ENCODE peak calls at places on chromosomes 12 and 14, in seven cellular contexts. S is progenitor cell of endocrine pancreas; D is stimulated activated CD4-positive, alpha-beta T cell treated with anti-CD3 and anti-CD28 coated beads, Interleukin-4, amount 100 ng/mL, for 4 hours; X is ascending aorta; C is EL; L is fibroblast of pulmonary artery; O is stimulated activated naive CD8-positive, alpha-beta T cell treated with anti-CD3 and anti-CD28 coated beads, Interleukin-15, Interleukin-2, amounts not matched to agents 100 U/mL and 50 U/mL, for 24 hours. N is an unnamed sample.

GRCh38 chr12:102702447-102703114 is 214.5 kb downstream of the PAH start:
- DNase-seq in S (no peak), D (no peak), L (peak), O (peak), X (no peak), C (peak), N (no peak)

GRCh38 chr12:94112116-94112515 is 36.3 kb upstream of the PLXNC1 start:
- DNase-seq in O (no peak), C (no peak), S (no peak), X (no peak), D (no peak), L (no peak), N (no peak)

GRCh38 chr12:92396647-92397258 is 251.1 kb upstream of the BTG1 start:
- DNase-seq in S (no peak), L (peak), D (no peak), O (no peak), C (peak), X (no peak), N (no peak)

GRCh38 chr14:106586098-106586704 is 1059.8 kb downstream of the TMEM121 start:
- DNase-seq in L (no peak), C (no peak), S (no peak), X (no peak), D (peak), O (peak), N (peak)

GRCh38 chr12:121918679-121919038 is 267 bp downstream of the CFAP251 start:
- DNase-seq in X (no peak), S (no peak), D (no peak), L (no peak), C (no peak), O (peak), N (no peak)

GRCh38 chr12:52331039-52331438 is 9.8 kb upstream of the KRT83 start:
- DNase-seq in L (no peak), O (no peak), X (no peak), D (no peak), C (no peak), S (no peak), N (no peak)

GRCh38 chr12:104877107-104877705 is 80.9 kb downstream of the SLC41A2 start:
- DNase-seq in L (peak), X (no peak), O (peak), D (no peak), S (no peak), C (peak), N (no peak)

GRCh38 chr12:89267404-89267803 is 84.9 kb downstream of the DUSP6 start:
- DNase-seq in D (no peak), O (no peak), L (no peak), S (no peak), C (no peak), X (no peak), N (no peak)

GRCh38 chr14:92040431-92041040 is 677 bp upstream of the TRIP11 start:
- DNase-seq in X (no peak), D (no peak), L (peak), S (no peak), C (peak), O (peak), N (no peak)

GRCh38 chr12:19323768-19324167 is 115.5 kb upstream of the AEBP2 start:
- DNase-seq in S (no peak), O (no peak), D (no peak), C (no peak), L (no peak), X (no peak), N (no peak)

GRCh38 chr12:50986961-50987737 is 34.8 kb downstream of the HIGD1C start:
- DNase-seq in D (no peak), X (peak), S (peak), O (no peak), C (peak), L (peak), N (no peak)

GRCh38 chr12:121033625-121034349 is 5.3 kb downstream of the OASL start:
- DNase-seq in S (no peak), D (peak), X (no peak), C (peak), O (peak), L (no peak), N (no peak)

GRCh38 chr12:8590842-8591545 is 21.7 kb downstream of the AICDA start:
- DNase-seq in C (no peak), X (no peak), O (peak), D (no peak), L (peak), S (no peak), N (no peak)

GRCh38 chr12:42199007-42199406 is 39.0 kb downstream of the YAF2 start:
- DNase-seq in X (no peak), L (no peak), S (no peak), D (no peak), C (no peak), O (no peak), N (no peak)

GRCh38 chr12:52698634-52699340 is 4.5 kb downstream of the KRT77 start:
- DNase-seq in X (no peak), D (no peak), L (no peak), O (no peak), C (no peak), S (no peak), N (no peak)

GRCh38 chr12:121096199-121096798 is 36.4 kb upstream of the P2RX7 start:
- DNase-seq in S (no peak), C (no peak), X (no peak), L (no peak), O (no peak), D (no peak), N (no peak)

GRCh38 chr12:103583008-103583407 is 4.1 kb upstream of the STAB2 start:
- DNase-seq in L (no peak), X (no peak), S (no peak), D (no peak), O (no peak), C (no peak), N (no peak)

GRCh38 chr12:7608184-7608911 is 57.4 kb downstream of the APOBEC1 start:
- DNase-seq in O (no peak), S (no peak), C (no peak), X (no peak), L (no peak), D (no peak), N (no peak)

GRCh38 chr14:23356662-23357061 is 4.0 kb upstream of the SLC22A17 start:
- DNase-seq in C (no peak), L (no peak), X (peak), O (no peak), S (no peak), D (no peak), N (no peak)

GRCh38 chr12:8996682-8997405 is 7.5 kb downstream of the KLRG1 start:
- DNase-seq in S (no peak), X (no peak), D (no peak), O (no peak), L (peak), C (peak), N (no peak)

GRCh38 chr14:23984891-23985607 is 3.7 kb upstream of the DHRS4L2 start:
- DNase-seq in O (no peak), D (no peak), C (peak), L (peak), X (no peak), S (no peak), N (no peak)

GRCh38 chr12:51752490-51752889 is 96.0 kb downstream of the FIGNL2 start:
- DNase-seq in C (peak), D (no peak), S (no peak), L (peak), X (peak), O (no peak), N (no peak)

GRCh38 chr12:102119674-102120563 is at the start of the genes NUP37 and PARPBP:
- DNase-seq in L (peak), X (peak), D (peak), O (peak), S (peak), C (peak), N (peak)

GRCh38 chr12:43786899-43787693 is 19.0 kb downstream of the TWF1 start:
- DNase-seq in L (no peak), C (no peak), O (no peak), S (no peak), D (no peak), X (no peak), N (no peak)

GRCh38 chr12:80044694-80045046 is 54.7 kb upstream of the OTOGL start:
- DNase-seq in O (no peak), L (peak), C (peak), S (no peak), X (no peak), D (no peak), N (no peak)

GRCh38 chr12:31118831-31119530 is 45.3 kb downstream of the DDX11 start:
- DNase-seq in D (no peak), O (peak), L (no peak), C (peak), S (peak), X (no peak), N (peak)

GRCh38 chr12:5984873-5985272 is 39.8 kb upstream of the ANO2 start:
- DNase-seq in C (no peak), O (no peak), L (no peak), S (no peak), D (no peak), X (no peak), N (no peak)

GRCh38 chr14:88346048-88346639 is 23.1 kb upstream of the KCNK10 start:
- DNase-seq in L (no peak), D (no peak), S (no peak), X (no peak), C (peak), O (no peak), N (no peak)

GRCh38 chr12:2886768-2887450 is 3.8 kb upstream of the TULP3 start:
- DNase-seq in X (no peak), S (no peak), C (no peak), D (no peak), O (no peak), L (no peak), N (no peak)

GRCh38 chr14:35343709-35344474 is 51.7 kb downstream of the PSMA6 start:
- DNase-seq in X (no peak), D (no peak), L (no peak), O (no peak), S (no peak), C (no peak), N (no peak)

GRCh38 chr12:632102-632696 is 31.0 kb downstream of the NINJ2 start:
- DNase-seq in D (no peak), C (peak), X (peak), L (peak), S (peak), O (no peak), N (no peak)

N was measured in activated B cell treated with CpG ODN at 0.5 μM for 24 hours.